ENCODE peak calls at places on chromosomes 13 and 19, in five cellular contexts. I is Karpas-422, O is osteoblast, V is A549, S is IMR-90. B is an unnamed sample.
A peak's percentile ranks its signal among the peaks of the same experiment; 100 is the strongest.

GRCh38 chr13:85142351-85142750 is 656.9 kb downstream of the SLITRK6 start:
- DNase-seq in V (no peak), I (no peak), O (no peak), S (no peak), B (no peak)

GRCh38 chr19:18674616-18675015 is 8.9 kb upstream of the CRTC1 start:
- DNase-seq in S (peak; percentile 14), V (no peak), O (peak; percentile 74), I (no peak), B (no peak)

GRCh38 chr13:37700887-37701286 is 102.3 kb upstream of the POSTN start:
- DNase-seq in V (no peak), S (peak; percentile 11), O (no peak), I (no peak), B (peak; percentile 58)

GRCh38 chr19:40467007-40467565 is 285 bp downstream of the SPTBN4 start:
- DNase-seq in I (no peak), O (peak; percentile 91), S (no peak), V (no peak), B (peak; percentile 51)

GRCh38 chr19:32287086-32287485 is 58.3 kb upstream of the ZNF507 start:
- DNase-seq in V (no peak), O (peak; percentile 31), S (no peak), I (peak; percentile 58), B (no peak)

GRCh38 chr13:108933061-108933460 is 303.6 kb downstream of the MYO16 start:
- DNase-seq in I (no peak), O (no peak), V (no peak), S (no peak), B (no peak)

GRCh38 chr13:20977394-20977793 is 74.8 kb upstream of the XPO4 start:
- DNase-seq in I (no peak), S (no peak), V (no peak), O (no peak), B (no peak)

GRCh38 chr13:110506859-110507566 is 54.5 kb downstream of the RAB20 start:
- DNase-seq in S (peak; percentile 10), V (peak; percentile 28), O (peak; percentile 89), I (no peak), B (no peak)

GRCh38 chr19:45100202-45100600 is 7.2 kb downstream of the PPP1R37 start:
- DNase-seq in I (no peak), S (no peak), V (no peak), O (no peak), B (no peak)

GRCh38 chr19:37507167-37507464 is 377 bp downstream of the ZNF793 start:
- DNase-seq in V (no peak), I (no peak), S (no peak), O (no peak), B (no peak)

GRCh38 chr19:37511821-37512220 is 5.1 kb downstream of the ZNF793 start:
- DNase-seq in I (no peak), S (no peak), O (no peak), V (no peak), B (no peak)

GRCh38 chr19:37511186-37511585 is 4.4 kb downstream of the ZNF793 start:
- DNase-seq in O (no peak), V (no peak), S (no peak), I (no peak), B (no peak)

GRCh38 chr19:37506387-37507166 is at the start of gene ZNF793:
- DNase-seq in S (peak; percentile 54), V (no peak), I (peak; percentile 58), O (peak; percentile 92), B (peak; percentile 80)

DNA sequence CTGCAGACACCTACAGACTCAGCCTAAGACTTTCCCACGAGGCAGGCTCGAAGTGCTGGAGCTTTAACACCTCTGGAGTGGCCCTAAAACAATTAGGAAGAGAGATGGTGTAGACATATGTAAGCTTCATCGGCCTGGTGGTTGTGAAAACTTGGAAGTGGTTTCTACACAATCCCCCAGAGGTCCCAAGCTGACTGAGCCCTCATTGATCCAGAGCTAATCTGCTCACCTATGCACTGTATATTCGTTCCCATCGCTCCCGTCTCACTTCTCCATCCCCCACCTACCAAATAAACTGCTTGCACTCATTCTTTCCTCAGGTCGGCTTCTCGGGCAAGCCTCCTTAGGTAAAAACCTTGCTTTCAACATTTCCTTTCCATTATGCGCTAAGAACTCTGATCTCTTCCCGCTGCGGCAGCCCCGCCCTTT is 767 bp upstream of the ZNF793 start:
- DNase-seq in O (no peak), I (no peak), S (no peak), V (no peak), B (no peak)
- H3K4me2 ChIP-seq in O (peak overlapping the region; percentile 92), I (peak overlapping the region; percentile 50), S (peak overlapping the region; percentile 89), V (no peak overlapping the region), B (peak overlapping the region; percentile 79)

GRCh38 chr19:5624154-5624663 is 1.3 kb downstream of the SAFB start:
- DNase-seq in S (peak; percentile 61), O (no peak), V (no peak), I (peak; percentile 64), B (peak; percentile 86)

GRCh38 chr19:5623397-5624153 is 692 bp downstream of the SAFB start:
- DNase-seq in S (no peak), V (no peak), I (peak; percentile 58), O (peak; percentile 58), B (no peak)

GRCh38 chr19:5622465-5623396 is at the start of the genes SAFB and SAFB2:
- DNase-seq in S (peak; percentile 100), V (peak; percentile 90), I (peak; percentile 100), O (peak; percentile 99), B (peak; percentile 100)

GRCh38 chr19:5625641-5626040 is 2.8 kb downstream of the SAFB start:
- DNase-seq in O (no peak), I (no peak), S (no peak), V (no peak), B (no peak)

DNA sequence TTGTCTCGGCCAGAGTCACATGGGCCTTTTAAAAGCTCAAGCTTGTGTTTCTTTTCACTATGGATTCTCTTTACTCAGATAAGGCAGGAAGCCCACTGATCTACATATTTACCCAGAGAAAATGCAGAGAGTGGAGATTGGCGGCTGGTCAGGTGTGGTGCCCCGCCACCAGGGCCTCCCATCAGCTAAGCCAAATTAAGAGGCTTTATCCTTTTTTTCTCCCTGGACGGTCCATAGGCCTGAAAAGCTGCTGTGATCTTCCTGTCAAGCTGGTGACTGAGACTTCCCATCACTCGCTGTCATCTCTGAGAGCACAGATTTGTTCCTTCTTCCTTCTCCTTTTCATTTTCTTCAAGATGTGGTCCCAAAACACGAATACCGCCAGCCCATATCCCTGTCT is 1.9 kb downstream of the SAFB start:
- DNase-seq in O (no peak), I (no peak), V (no peak), S (no peak), B (peak; percentile 47)
- H3K4me1 ChIP-seq in O (peaks cover 60% of the 10 kb centered on the region), I (peaks cover 62% of the 10 kb centered on the region), V (peaks cover 29% of the 10 kb centered on the region), S (peaks cover 19% of the 10 kb centered on the region), B (peaks cover 43% of the 10 kb centered on the region)

GRCh38 chr13:24615114-24615513 is 65.1 kb upstream of the ATP12A start:
- DNase-seq in I (no peak), O (no peak), V (no peak), S (no peak), B (no peak)
- H3K4me2 ChIP-seq in I (no peak overlapping the region), O (no peak overlapping the region), V (no peak overlapping the region), S (no peak overlapping the region), B (no peak overlapping the region)

GRCh38 chr19:55050749-55051532 is 12.0 kb downstream of the RDH13 start:
- DNase-seq in S (no peak), I (no peak), V (no peak), O (peak; percentile 34), B (no peak)

GRCh38 chr19:55046975-55047622 is 9.0 kb upstream of the GP6 start:
- DNase-seq in O (no peak), I (no peak), V (no peak), S (no peak), B (no peak)

GRCh38 chr19:55048446-55048845 is 10.4 kb upstream of the GP6 start:
- DNase-seq in S (no peak), I (no peak), O (peak; percentile 17), V (no peak), B (no peak)

GRCh38 chr19:55044771-55045716 is 7.0 kb upstream of the GP6 start:
- DNase-seq in O (peak; percentile 56), S (no peak), I (no peak), V (no peak), B (no peak)

GRCh38 chr19:55047951-55048350 is 9.9 kb upstream of the GP6 start:
- DNase-seq in O (peak; percentile 43), V (no peak), I (no peak), S (no peak), B (no peak)
- H3K4me1 ChIP-seq in O (no peaks in the 10 kb centered on the region), V (no peaks in the 10 kb centered on the region), I (no peaks in the 10 kb centered on the region), S (no peaks in the 10 kb centered on the region), B (no peaks in the 10 kb centered on the region)

GRCh38 chr13:42009057-42009456 is 39.4 kb upstream of the DGKH start:
- DNase-seq in I (no peak), V (no peak), S (no peak), O (no peak), B (no peak)

GRCh38 chr13:42014119-42014518 is 34.3 kb upstream of the DGKH start:
- DNase-seq in O (no peak), I (no peak), V (no peak), S (no peak), B (no peak)

GRCh38 chr13:42007844-42008243 is 40.6 kb upstream of the DGKH start:
- DNase-seq in O (peak; percentile 78), V (no peak), S (peak; percentile 79), I (no peak), B (peak; percentile 56)

GRCh38 chr13:42017264-42017663 is 31.2 kb upstream of the DGKH start:
- DNase-seq in S (no peak), I (no peak), O (no peak), V (no peak), B (no peak)

DNA sequence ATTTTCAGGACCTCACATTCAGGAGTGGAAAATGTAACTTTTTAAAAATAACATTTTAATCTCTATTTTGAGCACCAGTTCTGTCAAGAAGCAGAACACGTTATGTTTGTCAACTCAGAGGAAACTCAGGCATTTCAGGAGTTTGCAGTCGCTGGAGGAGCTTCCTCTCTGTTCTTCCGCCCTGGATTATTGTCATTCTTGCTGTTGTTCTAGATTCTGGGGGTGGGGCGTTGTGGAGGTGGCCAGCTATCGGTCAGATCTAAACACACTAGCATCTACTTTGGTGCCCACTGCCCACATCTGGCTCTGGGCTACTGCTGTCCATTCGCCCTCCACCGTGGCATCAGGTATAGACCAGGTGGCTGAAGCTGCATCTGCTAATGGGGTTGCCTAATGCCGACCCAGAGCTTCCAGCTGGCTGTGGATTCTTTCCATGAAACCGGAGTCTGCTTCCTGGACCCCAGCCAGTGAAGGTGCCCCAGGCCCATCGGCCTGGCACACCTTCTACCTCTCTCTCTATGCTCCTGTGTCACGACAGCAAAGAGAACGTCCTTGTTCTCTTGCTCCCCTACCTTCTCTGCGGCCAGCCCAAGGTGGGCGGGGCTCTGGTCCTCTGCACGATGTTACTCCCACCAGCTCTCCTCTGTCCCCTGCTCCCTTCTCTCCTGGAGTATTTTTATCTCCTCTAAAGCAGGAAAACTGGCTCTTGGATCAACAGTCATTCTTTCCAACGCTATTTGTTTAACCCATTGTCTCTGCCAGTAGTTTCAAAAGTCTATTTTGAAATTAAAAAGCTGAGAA is 36.6 kb upstream of the DGKH start:
- DNase-seq in V (no peak), O (no peak), S (no peak), I (no peak), B (no peak)
- H3K4me2 ChIP-seq in V (no peak overlapping the region), O (peak overlapping the region; percentile 86), S (no peak overlapping the region), I (no peak overlapping the region), B (no peak overlapping the region)

DNA sequence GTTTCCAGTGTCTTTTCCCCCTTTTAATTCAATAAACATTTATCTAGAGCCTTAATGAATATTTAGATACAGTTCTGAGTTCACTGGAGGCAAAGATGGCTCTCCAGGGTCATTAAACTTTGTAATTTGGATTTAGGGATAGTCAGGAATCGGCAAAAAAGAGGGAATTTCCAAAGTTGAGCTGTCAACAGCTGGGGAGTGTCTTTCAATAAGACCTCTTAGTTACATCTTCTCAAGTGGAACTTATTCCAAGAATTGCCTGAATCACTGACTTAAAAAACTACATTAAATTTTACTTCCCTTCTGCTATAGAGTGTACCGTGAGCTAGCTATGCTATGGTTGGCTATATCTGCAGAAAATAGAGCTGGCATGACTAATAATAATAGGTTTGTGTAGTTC is 2.0 kb downstream of the LRCH1 start:
- DNase-seq in S (peak; percentile 68), V (no peak), O (no peak), I (no peak), B (peak; percentile 43)
- H3K4me1 ChIP-seq in S (peaks cover 4% of the 10 kb centered on the region), V (peaks cover 32% of the 10 kb centered on the region), O (peaks cover 14% of the 10 kb centered on the region), I (peaks cover 25% of the 10 kb centered on the region), B (peaks cover 16% of the 10 kb centered on the region)